ENCODE peak calls at places on chromosomes 4 and X, in five cellular contexts. One of them, this sample, is unnamed. For H3K9me3 and H3K4me1, the result is how much of the 10 kb centered on the place peaks cover.

GRCh38 chr4:24266951-24267577 is 317.3 kb downstream of the DHX15 start:
- DNase-seq in suprapubic skin: no peak
- DNase-seq in left lung: no peak
- DNase-seq in tibial nerve: no peak
- DNase-seq in CD8-positive, alpha-beta memory T cell: no peak
- DNase-seq in this sample: no peak

GRCh38 chr4:119233750-119234149 is 21.2 kb downstream of the USP53 start:
- DNase-seq in suprapubic skin: no peak
- DNase-seq in left lung: no peak
- DNase-seq in tibial nerve: no peak
- DNase-seq in CD8-positive, alpha-beta memory T cell: no peak
- DNase-seq in this sample: no peak

GRCh38 chr4:102759835-102760644 is 728 bp downstream of the MANBA start:
- DNase-seq in suprapubic skin: peak
- DNase-seq in left lung: no peak
- DNase-seq in tibial nerve: peak
- DNase-seq in CD8-positive, alpha-beta memory T cell: no peak
- DNase-seq in this sample: no peak

GRCh38 chr4:97938141-97938540 is 205.1 kb downstream of the STPG2 start:
- DNase-seq in suprapubic skin: no peak
- DNase-seq in left lung: no peak
- DNase-seq in tibial nerve: no peak
- DNase-seq in CD8-positive, alpha-beta memory T cell: no peak
- DNase-seq in this sample: no peak

GRCh38 chrX:136168929-136169735 is 21.8 kb downstream of the FHL1 start:
- DNase-seq in suprapubic skin: peak
- DNase-seq in left lung: peak
- DNase-seq in tibial nerve: no peak
- DNase-seq in CD8-positive, alpha-beta memory T cell: no peak
- DNase-seq in this sample: no peak

GRCh38 chr4:73871911-73872310 is 2.7 kb downstream of the CXCL1 start:
- DNase-seq in suprapubic skin: no peak
- DNase-seq in left lung: no peak
- DNase-seq in tibial nerve: no peak
- DNase-seq in CD8-positive, alpha-beta memory T cell: no peak
- DNase-seq in this sample: no peak

GRCh38 chrX:79084923-79085322 is 59.6 kb upstream of the GPR174 start:
- DNase-seq in suprapubic skin: no peak
- DNase-seq in left lung: no peak
- DNase-seq in tibial nerve: no peak
- DNase-seq in CD8-positive, alpha-beta memory T cell: no peak
- DNase-seq in this sample: no peak

GRCh38 chr4:142383800-142384470 is 462.2 kb downstream of the INPP4B start:
- DNase-seq in suprapubic skin: no peak
- DNase-seq in left lung: no peak
- DNase-seq in tibial nerve: no peak
- DNase-seq in CD8-positive, alpha-beta memory T cell: no peak
- DNase-seq in this sample: no peak

GRCh38 chrX:9286234-9286633 is 178.6 kb upstream of the TBL1X start:
- DNase-seq in suprapubic skin: no peak
- DNase-seq in left lung: peak
- DNase-seq in tibial nerve: peak
- DNase-seq in CD8-positive, alpha-beta memory T cell: no peak
- DNase-seq in this sample: no peak

GRCh38 chrX:122582280-122582679 is 601.8 kb upstream of the GRIA3 start:
- DNase-seq in suprapubic skin: no peak
- DNase-seq in left lung: no peak
- DNase-seq in tibial nerve: no peak
- DNase-seq in CD8-positive, alpha-beta memory T cell: no peak
- DNase-seq in this sample: no peak

GRCh38 chrX:64394874-64395567 is at the start of gene MTMR8:
- DNase-seq in suprapubic skin: peak
- DNase-seq in left lung: peak
- DNase-seq in tibial nerve: peak
- DNase-seq in CD8-positive, alpha-beta memory T cell: peak
- DNase-seq in this sample: peak

GRCh38 chr4:147689062-147689461 is 5.1 kb upstream of the PRMT9 start:
- DNase-seq in suprapubic skin: no peak
- DNase-seq in left lung: no peak
- DNase-seq in tibial nerve: no peak
- DNase-seq in CD8-positive, alpha-beta memory T cell: no peak
- DNase-seq in this sample: no peak

GRCh38 chr4:80233390-80233789 is 33.1 kb upstream of the FGF5 start:
- DNase-seq in suprapubic skin: no peak
- DNase-seq in left lung: no peak
- DNase-seq in tibial nerve: no peak
- DNase-seq in CD8-positive, alpha-beta memory T cell: no peak
- DNase-seq in this sample: no peak

GRCh38 chr4:174119051-174119450 is 164.4 kb downstream of the FBXO8 start:
- DNase-seq in suprapubic skin: no peak
- DNase-seq in left lung: no peak
- DNase-seq in tibial nerve: no peak
- DNase-seq in CD8-positive, alpha-beta memory T cell: no peak
- DNase-seq in this sample: no peak

GRCh38 chr4:78734451-78735003 is 41.6 kb upstream of the BMP2K start:
- DNase-seq in suprapubic skin: no peak
- DNase-seq in left lung: no peak
- DNase-seq in tibial nerve: no peak
- DNase-seq in CD8-positive, alpha-beta memory T cell: no peak
- DNase-seq in this sample: no peak

GRCh38 chrX:71911023-71911730 is 532 bp downstream of the NHSL2 start:
- DNase-seq in suprapubic skin: no peak
- DNase-seq in left lung: no peak
- DNase-seq in tibial nerve: no peak
- DNase-seq in CD8-positive, alpha-beta memory T cell: peak
- DNase-seq in this sample: no peak

GRCh38 chr4:72970756-72971155 is 98.8 kb downstream of the COX18 start:
- DNase-seq in suprapubic skin: no peak
- DNase-seq in left lung: no peak
- DNase-seq in tibial nerve: no peak
- DNase-seq in CD8-positive, alpha-beta memory T cell: no peak
- DNase-seq in this sample: no peak

GRCh38 chrX:40420899-40421729 is 159.7 kb upstream of the ATP6AP2 start:
- DNase-seq in suprapubic skin: no peak
- DNase-seq in left lung: no peak
- DNase-seq in tibial nerve: no peak
- DNase-seq in CD8-positive, alpha-beta memory T cell: no peak
- DNase-seq in this sample: no peak

GRCh38 chr4:121307441-121308327 is 73.1 kb downstream of the QRFPR start:
- DNase-seq in suprapubic skin: no peak
- DNase-seq in left lung: no peak
- DNase-seq in tibial nerve: no peak
- DNase-seq in CD8-positive, alpha-beta memory T cell: peak
- DNase-seq in this sample: no peak

GRCh38 chr4:162959056-162959455 is 207.6 kb downstream of the NAF1 start:
- DNase-seq in suprapubic skin: no peak
- DNase-seq in left lung: no peak
- DNase-seq in tibial nerve: no peak
- DNase-seq in CD8-positive, alpha-beta memory T cell: no peak
- DNase-seq in this sample: no peak

GRCh38 chrX:31170792-31171191 is 99.0 kb upstream of the FTHL17 start:
- DNase-seq in suprapubic skin: no peak
- DNase-seq in left lung: no peak
- DNase-seq in tibial nerve: no peak
- DNase-seq in CD8-positive, alpha-beta memory T cell: no peak
- DNase-seq in this sample: no peak

GRCh38 chr4:29128810-29129209 is 1591.4 kb upstream of the PCDH7 start:
- DNase-seq in suprapubic skin: no peak
- DNase-seq in left lung: no peak
- DNase-seq in tibial nerve: no peak
- DNase-seq in CD8-positive, alpha-beta memory T cell: no peak
- DNase-seq in this sample: no peak

GRCh38 chr4:38170800-38171199 is 210.6 kb downstream of the PTTG2 start:
- DNase-seq in suprapubic skin: no peak
- DNase-seq in left lung: no peak
- DNase-seq in tibial nerve: no peak
- DNase-seq in CD8-positive, alpha-beta memory T cell: no peak
- DNase-seq in this sample: no peak

GRCh38 chr4:56048621-56049427 is 100.1 kb downstream of the CEP135 start:
- DNase-seq in suprapubic skin: no peak
- DNase-seq in left lung: peak
- DNase-seq in tibial nerve: no peak
- DNase-seq in CD8-positive, alpha-beta memory T cell: no peak
- DNase-seq in this sample: peak

GRCh38 chrX:68419934-68420333 is 13.4 kb downstream of the OPHN1 start:
- DNase-seq in suprapubic skin: no peak
- DNase-seq in left lung: no peak
- DNase-seq in tibial nerve: no peak
- DNase-seq in CD8-positive, alpha-beta memory T cell: no peak
- DNase-seq in this sample: no peak
- H3K27ac ChIP-seq in suprapubic skin: no peak
- H3K27ac ChIP-seq in left lung: no peak
- H3K27ac ChIP-seq in tibial nerve: no peak
- H3K27ac ChIP-seq in CD8-positive, alpha-beta memory T cell: no peak
- H3K27ac ChIP-seq in this sample: no peak

GRCh38 chrX:65877953-65878352 is 161.9 kb downstream of the VSIG4 start:
- DNase-seq in suprapubic skin: no peak
- DNase-seq in left lung: no peak
- DNase-seq in tibial nerve: no peak
- DNase-seq in CD8-positive, alpha-beta memory T cell: no peak
- DNase-seq in this sample: no peak
- H3K9me3 ChIP-seq in suprapubic skin: under half
- H3K9me3 ChIP-seq in left lung: under half
- H3K9me3 ChIP-seq in tibial nerve: under half
- H3K9me3 ChIP-seq in CD8-positive, alpha-beta memory T cell: under half
- H3K9me3 ChIP-seq in this sample: under half

DNA sequence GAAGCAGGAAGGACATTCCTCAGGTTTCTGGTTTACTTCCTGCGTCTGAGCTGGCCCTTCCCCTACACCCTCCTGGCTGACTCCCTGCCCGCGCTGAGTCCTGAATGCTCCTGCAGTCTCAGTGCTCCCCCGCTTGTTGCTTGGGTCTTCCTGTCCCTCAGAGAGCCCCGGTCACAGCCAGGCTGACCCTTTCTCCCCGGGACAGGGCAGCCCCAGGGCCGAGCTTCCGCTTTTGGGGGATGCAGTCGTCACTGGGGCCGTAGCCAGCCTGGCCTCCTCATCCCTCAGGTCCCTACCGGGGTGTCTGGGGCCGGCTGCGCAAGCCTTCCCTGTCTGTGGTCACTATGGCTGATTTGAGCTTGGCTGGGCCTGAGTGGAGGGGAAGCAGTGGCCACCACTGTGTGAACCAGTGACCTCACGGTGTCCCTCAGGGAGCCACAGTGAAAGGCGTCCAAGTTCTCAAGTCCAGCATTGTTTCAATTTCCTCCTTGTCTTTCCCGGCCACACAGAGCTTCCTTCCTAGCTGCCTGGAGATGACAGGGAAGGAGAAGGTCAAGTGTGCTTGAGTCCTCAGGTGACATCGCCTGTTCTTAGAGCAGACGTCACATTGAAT is 34.1 kb upstream of the ASMTL start:
- DNase-seq in suprapubic skin: peak
- DNase-seq in left lung: peak
- DNase-seq in tibial nerve: no peak
- DNase-seq in CD8-positive, alpha-beta memory T cell: no peak
- DNase-seq in this sample: peak
- H3K4me1 ChIP-seq in suprapubic skin: under half
- H3K4me1 ChIP-seq in left lung: under half
- H3K4me1 ChIP-seq in tibial nerve: under half
- H3K4me1 ChIP-seq in CD8-positive, alpha-beta memory T cell: under half
- H3K4me1 ChIP-seq in this sample: under half

DNA sequence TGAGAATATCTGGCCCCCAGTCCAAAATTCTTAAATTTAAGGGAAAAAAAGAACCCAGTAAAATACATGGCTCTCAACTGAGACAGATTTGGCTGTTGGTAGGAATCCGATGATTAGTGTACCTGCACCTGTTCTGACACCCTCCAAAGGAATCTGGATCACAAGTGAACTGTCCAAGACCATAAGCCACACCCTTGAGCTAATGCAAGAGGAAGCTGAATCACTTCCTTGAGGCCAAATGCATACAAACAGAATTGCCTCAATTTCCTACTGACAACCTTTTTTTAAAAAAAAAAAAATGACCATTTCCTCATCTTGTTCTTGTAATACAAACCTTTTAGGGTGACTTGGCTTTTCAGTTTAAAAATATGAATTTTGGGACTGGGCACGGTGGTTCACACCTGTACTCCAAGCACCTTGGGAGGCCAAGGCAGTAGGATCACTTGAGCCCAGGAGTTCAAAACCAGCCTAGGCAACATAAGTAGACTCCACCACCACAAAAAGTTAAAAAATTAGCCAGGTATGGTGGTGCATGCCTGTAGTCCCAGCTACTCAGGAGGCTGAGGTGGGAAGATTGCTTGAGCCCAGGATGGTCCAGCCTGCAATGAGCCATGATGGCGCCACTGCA is 10.7 kb upstream of the FBXL5 start:
- DNase-seq in suprapubic skin: no peak
- DNase-seq in left lung: no peak
- DNase-seq in tibial nerve: no peak
- DNase-seq in CD8-positive, alpha-beta memory T cell: no peak
- DNase-seq in this sample: no peak
- H3K27ac ChIP-seq in suprapubic skin: no peak
- H3K27ac ChIP-seq in left lung: peak
- H3K27ac ChIP-seq in tibial nerve: no peak
- H3K27ac ChIP-seq in CD8-positive, alpha-beta memory T cell: no peak
- H3K27ac ChIP-seq in this sample: peak

This sample was measured in spleen.